ENCODE peak calls at places on chromosomes 4 and X, in seven cellular contexts. One of them, this sample, is unnamed.

GRCh38 chr4:186250740-186251124 is 15.3 kb upstream of the F11 start:
- DNase-seq in prostate gland: no peak
- DNase-seq in A549: no peak
- DNase-seq in ovary: no peak
- DNase-seq in Peyer's patch: no peak
- DNase-seq in upper lobe of left lung: no peak
- DNase-seq in body of pancreas: no peak
- DNase-seq in this sample: no peak

GRCh38 chr4:99221980-99222379 is 2.9 kb upstream of the ADH6 start:
- DNase-seq in A549: peak
- DNase-seq in body of pancreas: no peak
- DNase-seq in upper lobe of left lung: no peak
- DNase-seq in prostate gland: no peak
- DNase-seq in ovary: no peak
- DNase-seq in Peyer's patch: no peak
- DNase-seq in this sample: no peak

GRCh38 chrX:38342853-38343778 is 9.3 kb upstream of the OTC start:
- DNase-seq in upper lobe of left lung: no peak
- DNase-seq in ovary: no peak
- DNase-seq in body of pancreas: no peak
- DNase-seq in A549: peak
- DNase-seq in Peyer's patch: peak
- DNase-seq in prostate gland: no peak
- DNase-seq in this sample: no peak

GRCh38 chrX:10952619-10953018 is 158.5 kb upstream of the HCCS start:
- DNase-seq in ovary: no peak
- DNase-seq in Peyer's patch: no peak
- DNase-seq in prostate gland: no peak
- DNase-seq in body of pancreas: no peak
- DNase-seq in A549: no peak
- DNase-seq in upper lobe of left lung: no peak
- DNase-seq in this sample: no peak

GRCh38 chrX:130702867-130703707 is 199.9 kb downstream of the ENOX2 start:
- DNase-seq in ovary: no peak
- DNase-seq in upper lobe of left lung: no peak
- DNase-seq in body of pancreas: no peak
- DNase-seq in A549: no peak
- DNase-seq in prostate gland: no peak
- DNase-seq in Peyer's patch: no peak
- DNase-seq in this sample: no peak

GRCh38 chr4:98626350-98626749 is 32.1 kb downstream of the TSPAN5 start:
- DNase-seq in Peyer's patch: no peak
- DNase-seq in body of pancreas: no peak
- DNase-seq in upper lobe of left lung: no peak
- DNase-seq in A549: peak
- DNase-seq in ovary: peak
- DNase-seq in prostate gland: no peak
- DNase-seq in this sample: peak

GRCh38 chr4:20984011-20984836 is 284.0 kb downstream of the PACRGL start:
- DNase-seq in Peyer's patch: no peak
- DNase-seq in ovary: no peak
- DNase-seq in body of pancreas: no peak
- DNase-seq in upper lobe of left lung: no peak
- DNase-seq in A549: no peak
- DNase-seq in prostate gland: no peak
- DNase-seq in this sample: no peak

GRCh38 chr4:81745076-81745475 is 273.4 kb upstream of the RASGEF1B start:
- DNase-seq in body of pancreas: no peak
- DNase-seq in prostate gland: no peak
- DNase-seq in Peyer's patch: no peak
- DNase-seq in A549: no peak
- DNase-seq in upper lobe of left lung: no peak
- DNase-seq in ovary: no peak
- DNase-seq in this sample: no peak

GRCh38 chr4:40316333-40316781 is 18.8 kb upstream of the CHRNA9 start:
- DNase-seq in upper lobe of left lung: peak
- DNase-seq in ovary: peak
- DNase-seq in A549: peak
- DNase-seq in body of pancreas: no peak
- DNase-seq in Peyer's patch: no peak
- DNase-seq in prostate gland: no peak
- DNase-seq in this sample: no peak

GRCh38 chr4:159451006-159451405 is 348.1 kb downstream of the RAPGEF2 start:
- DNase-seq in Peyer's patch: no peak
- DNase-seq in prostate gland: no peak
- DNase-seq in ovary: no peak
- DNase-seq in body of pancreas: no peak
- DNase-seq in upper lobe of left lung: no peak
- DNase-seq in A549: no peak
- DNase-seq in this sample: no peak

GRCh38 chrX:39133971-39134370 is 332.7 kb downstream of the MID1IP1 start:
- DNase-seq in body of pancreas: no peak
- DNase-seq in A549: peak
- DNase-seq in prostate gland: no peak
- DNase-seq in upper lobe of left lung: no peak
- DNase-seq in Peyer's patch: peak
- DNase-seq in ovary: no peak
- DNase-seq in this sample: no peak

GRCh38 chr4:72031868-72032619 is at the start of gene NPFFR2:
- DNase-seq in Peyer's patch: no peak
- DNase-seq in body of pancreas: peak
- DNase-seq in A549: no peak
- DNase-seq in upper lobe of left lung: peak
- DNase-seq in ovary: no peak
- DNase-seq in prostate gland: no peak
- DNase-seq in this sample: no peak

GRCh38 chr4:149709640-149710039 is 106.0 kb downstream of the IQCM start:
- DNase-seq in Peyer's patch: no peak
- DNase-seq in ovary: no peak
- DNase-seq in upper lobe of left lung: no peak
- DNase-seq in prostate gland: no peak
- DNase-seq in body of pancreas: no peak
- DNase-seq in A549: no peak
- DNase-seq in this sample: no peak

GRCh38 chr4:183554878-183555585 is 50.2 kb downstream of the ING2 start:
- DNase-seq in ovary: no peak
- DNase-seq in upper lobe of left lung: peak
- DNase-seq in A549: no peak
- DNase-seq in prostate gland: no peak
- DNase-seq in body of pancreas: no peak
- DNase-seq in Peyer's patch: no peak
- DNase-seq in this sample: no peak

GRCh38 chr4:147707892-147708672 is 23.8 kb upstream of the ARHGAP10 start:
- DNase-seq in A549: peak
- DNase-seq in upper lobe of left lung: peak
- DNase-seq in ovary: peak
- DNase-seq in Peyer's patch: peak
- DNase-seq in prostate gland: peak
- DNase-seq in body of pancreas: peak
- DNase-seq in this sample: no peak

GRCh38 chrX:54785901-54786300 is 12.2 kb downstream of the ITIH6 start:
- DNase-seq in A549: peak
- DNase-seq in prostate gland: no peak
- DNase-seq in upper lobe of left lung: no peak
- DNase-seq in ovary: no peak
- DNase-seq in body of pancreas: peak
- DNase-seq in Peyer's patch: no peak
- DNase-seq in this sample: no peak

DNA sequence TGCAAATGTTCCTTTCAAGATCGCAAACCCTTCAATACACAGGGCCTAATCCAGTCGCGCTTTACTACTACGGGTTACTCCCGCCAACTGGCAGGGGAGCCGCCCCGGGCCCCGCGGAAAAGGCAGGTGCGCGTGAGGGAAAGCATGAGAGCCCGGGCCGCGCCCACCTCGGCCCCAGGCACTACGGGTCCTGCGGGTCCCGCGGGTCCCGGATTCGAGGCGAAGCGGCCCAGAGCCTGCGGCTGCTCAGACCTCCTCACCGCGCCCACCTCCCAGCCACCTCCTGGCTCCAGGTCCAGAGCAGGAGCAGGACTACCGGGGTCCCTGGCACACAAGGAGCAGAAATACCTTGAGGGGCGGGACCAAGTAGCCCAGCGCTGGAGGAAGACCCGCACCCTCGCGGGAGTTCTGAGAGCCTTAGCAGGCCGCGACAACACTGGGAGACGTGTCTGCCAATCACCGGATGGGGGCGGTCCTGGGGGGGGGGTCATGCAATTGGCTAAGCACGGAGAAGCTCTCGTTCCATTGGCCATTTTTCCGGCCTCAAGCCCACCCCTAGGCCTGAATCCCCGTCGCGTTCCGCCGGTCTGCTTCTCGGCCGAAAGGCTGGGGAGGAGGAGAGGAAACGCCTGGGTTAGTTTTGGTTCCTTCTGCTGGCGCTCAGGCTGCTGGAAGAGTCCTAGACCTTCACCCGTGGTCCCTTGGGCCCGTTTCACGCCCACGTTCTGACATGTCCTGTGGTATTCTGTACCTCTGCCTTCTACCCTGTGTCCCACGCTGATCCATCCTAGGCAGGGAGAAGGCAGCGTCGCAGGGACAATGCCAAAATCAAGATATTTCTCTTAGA is 29.0 kb downstream of the ERVMER34-1 start:
- DNase-seq in ovary: peak
- DNase-seq in upper lobe of left lung: peak
- DNase-seq in prostate gland: peak
- DNase-seq in body of pancreas: peak
- DNase-seq in Peyer's patch: peak
- DNase-seq in A549: peak
- DNase-seq in this sample: peak
- TF ChIP-seq POLR2A in ovary: peak
- TF ChIP-seq POLR2A in upper lobe of left lung: no peak
- TF ChIP-seq POLR2A in prostate gland: peak
- TF ChIP-seq POLR2A in body of pancreas: peak
- TF ChIP-seq POLR2A in Peyer's patch: peak
- TF ChIP-seq POLR2A in A549: peak
- TF ChIP-seq POLR2A in this sample: peak

DNA sequence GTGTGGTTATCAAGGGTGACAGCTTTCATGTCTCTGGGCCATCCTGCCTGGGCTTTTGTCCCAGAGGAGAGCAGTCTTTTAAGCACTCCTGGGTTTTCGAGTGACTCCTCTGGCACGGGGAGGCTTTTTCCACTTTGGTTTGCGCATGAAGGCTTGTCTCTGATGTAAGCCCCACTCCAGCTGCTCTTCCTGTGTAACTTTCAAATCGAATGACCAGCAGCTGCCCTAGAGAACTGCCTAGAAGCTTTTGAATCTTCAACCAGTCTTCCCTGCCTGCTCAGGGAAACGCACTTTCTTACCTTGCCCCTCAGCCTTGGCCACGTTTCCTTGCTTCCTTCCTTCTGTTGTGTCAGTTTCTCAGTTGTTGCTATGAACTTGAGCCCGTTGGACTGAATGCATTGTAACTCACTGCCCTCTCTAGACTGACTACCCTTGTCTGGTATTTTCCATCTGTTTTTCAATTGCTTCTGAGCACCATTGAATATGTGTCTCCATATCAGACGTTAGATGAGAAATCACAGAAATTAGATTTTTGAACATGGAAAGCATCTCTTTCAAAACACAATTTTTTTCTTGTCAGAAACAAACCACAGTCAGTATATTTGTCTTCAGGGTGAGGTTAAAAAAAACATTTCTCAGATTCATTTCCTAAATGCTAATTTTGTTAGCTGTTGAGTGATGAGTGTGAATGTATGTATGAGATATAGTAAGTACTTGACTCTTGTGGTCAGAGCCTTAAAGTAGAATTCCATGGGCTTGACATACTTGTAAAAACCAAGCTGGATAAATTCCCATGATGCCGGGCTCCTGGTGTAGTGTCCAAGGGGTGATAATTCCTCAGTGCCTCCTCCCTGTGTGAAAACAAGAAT is 45.4 kb downstream of the SLC9A6 start:
- DNase-seq in prostate gland: no peak
- DNase-seq in Peyer's patch: peak
- DNase-seq in body of pancreas: no peak
- DNase-seq in ovary: peak
- DNase-seq in upper lobe of left lung: no peak
- DNase-seq in A549: no peak
- DNase-seq in this sample: no peak
- TF ChIP-seq POLR2A in prostate gland: no peak
- TF ChIP-seq POLR2A in Peyer's patch: peak
- TF ChIP-seq POLR2A in body of pancreas: no peak
- TF ChIP-seq POLR2A in ovary: no peak
- TF ChIP-seq POLR2A in upper lobe of left lung: no peak
- TF ChIP-seq POLR2A in A549: no peak
- TF ChIP-seq POLR2A in this sample: no peak

GRCh38 chr4:18021470-18021719 is 160 bp downstream of the LCORL start:
- DNase-seq in upper lobe of left lung: no peak
- DNase-seq in A549: no peak
- DNase-seq in prostate gland: no peak
- DNase-seq in Peyer's patch: no peak
- DNase-seq in body of pancreas: no peak
- DNase-seq in ovary: no peak
- DNase-seq in this sample: no peak
- TF ChIP-seq POLR2A in upper lobe of left lung: peak
- TF ChIP-seq POLR2A in A549: no peak
- TF ChIP-seq POLR2A in prostate gland: no peak
- TF ChIP-seq POLR2A in Peyer's patch: no peak
- TF ChIP-seq POLR2A in body of pancreas: no peak
- TF ChIP-seq POLR2A in ovary: no peak
- TF ChIP-seq POLR2A in this sample: no peak

DNA sequence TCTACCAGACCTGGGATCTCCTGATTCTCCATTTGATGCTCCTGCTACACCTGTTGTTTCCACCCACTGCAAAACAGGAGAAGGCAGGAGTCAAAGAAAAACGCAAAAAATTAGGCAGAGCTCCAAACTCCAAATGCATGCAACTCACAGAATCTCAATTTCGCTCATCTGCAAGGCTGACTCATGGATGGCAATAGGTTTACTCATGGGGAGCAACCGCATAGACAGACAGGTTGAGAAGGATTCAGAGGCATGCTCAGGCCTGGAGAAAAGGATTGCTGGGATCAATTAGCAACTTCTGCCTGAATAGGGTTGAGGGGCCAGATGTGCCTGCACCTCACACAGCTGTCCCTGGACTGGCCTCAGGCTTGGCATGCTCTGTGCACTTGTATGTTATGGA is 231.0 kb downstream of the LDB2 start:
- DNase-seq in prostate gland: no peak
- DNase-seq in A549: no peak
- DNase-seq in body of pancreas: no peak
- DNase-seq in Peyer's patch: no peak
- DNase-seq in ovary: no peak
- DNase-seq in upper lobe of left lung: no peak
- DNase-seq in this sample: peak
- TF ChIP-seq POLR2A in prostate gland: no peak
- TF ChIP-seq POLR2A in A549: no peak
- TF ChIP-seq POLR2A in body of pancreas: no peak
- TF ChIP-seq POLR2A in Peyer's patch: no peak
- TF ChIP-seq POLR2A in ovary: no peak
- TF ChIP-seq POLR2A in upper lobe of left lung: no peak
- TF ChIP-seq POLR2A in this sample: no peak

DNA sequence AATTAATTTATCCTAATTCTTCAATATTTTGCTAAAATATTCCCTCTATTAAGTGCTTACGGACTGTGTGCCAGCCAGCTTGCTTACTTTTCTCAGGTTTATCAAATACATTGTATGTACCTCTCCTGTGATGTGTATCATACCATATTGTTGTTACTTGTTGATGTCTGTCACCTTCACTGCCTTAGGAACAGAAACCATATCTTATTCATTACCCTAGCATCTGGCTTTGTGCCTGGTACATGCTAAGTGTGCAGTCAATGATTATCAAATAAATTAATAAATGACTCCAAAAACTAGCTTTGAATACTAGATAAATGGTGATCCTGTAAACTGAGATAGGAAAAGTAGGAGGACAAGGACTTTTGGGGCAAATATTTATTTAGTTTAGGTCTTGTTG is 6.9 kb downstream of the CLCN3 start:
- DNase-seq in ovary: no peak
- DNase-seq in A549: no peak
- DNase-seq in prostate gland: no peak
- DNase-seq in upper lobe of left lung: no peak
- DNase-seq in body of pancreas: peak
- DNase-seq in Peyer's patch: no peak
- DNase-seq in this sample: no peak
- TF ChIP-seq POLR2A in ovary: no peak
- TF ChIP-seq POLR2A in A549: no peak
- TF ChIP-seq POLR2A in prostate gland: no peak
- TF ChIP-seq POLR2A in upper lobe of left lung: no peak
- TF ChIP-seq POLR2A in body of pancreas: no peak
- TF ChIP-seq POLR2A in Peyer's patch: no peak
- TF ChIP-seq POLR2A in this sample: no peak